ENCODE peak calls at places on chromosome 2, in seven cellular contexts. Q is NCI-H446 treated with DMSO at 0.1 percent for 48 hours; P is H54; D is EL; W is activated naive CD4-positive, alpha-beta T cell; S is stimulated activated CD4-positive, alpha-beta T cell treated with anti-CD3 and anti-CD28 coated beads, Interleukin-12 subunit alpha, Interleukin-12 subunit beta, amount 100 ng/mL, for 4 hours; T is H4. R is an unnamed sample.

GRCh38 chr2:139271879-139272278 is 491.7 kb upstream of the NXPH2 start:
- DNase-seq in W (no peak), Q (no peak), S (no peak), P (no peak), D (no peak), T (no peak), R (no peak)

GRCh38 chr2:238220892-238221521 is 17.5 kb upstream of the ILKAP start:
- DNase-seq in D (peak), S (no peak), P (peak), T (no peak), Q (no peak), W (no peak), R (no peak)

GRCh38 chr2:71938659-71939587 is 208.7 kb downstream of the CYP26B1 start:
- DNase-seq in Q (no peak), W (no peak), T (no peak), P (no peak), D (no peak), S (no peak), R (no peak)

GRCh38 chr2:164839914-164840457 is 1.6 kb downstream of the COBLL1 start:
- DNase-seq in P (no peak), T (no peak), Q (peak), D (peak), S (no peak), W (no peak), R (no peak)

GRCh38 chr2:72149556-72150156 is 2.0 kb upstream of the CYP26B1 start:
- DNase-seq in S (no peak), W (no peak), P (no peak), Q (no peak), D (no peak), T (no peak), R (no peak)

GRCh38 chr2:13091463-13091862 is 374.7 kb downstream of the TRIB2 start:
- DNase-seq in W (no peak), Q (no peak), S (no peak), D (no peak), T (no peak), P (no peak), R (no peak)

GRCh38 chr2:200786826-200787225 is 24.9 kb upstream of the BZW1 start:
- DNase-seq in W (no peak), P (no peak), D (peak), S (no peak), T (peak), Q (no peak), R (peak)

GRCh38 chr2:108612514-108613183 is 78.4 kb downstream of the LIMS1 start:
- DNase-seq in P (no peak), T (no peak), W (no peak), S (peak), D (no peak), Q (no peak), R (no peak)

GRCh38 chr2:28980368-28981015 is 606 bp upstream of the TOGARAM2 start:
- DNase-seq in Q (no peak), P (no peak), S (no peak), W (no peak), D (no peak), T (no peak), R (no peak)

GRCh38 chr2:46297546-46298271 is 502 bp downstream of the EPAS1 start:
- DNase-seq in Q (no peak), S (peak), T (no peak), P (peak), W (peak), D (peak), R (peak)

GRCh38 chr2:111121028-111121872 is 536 bp downstream of the BCL2L11 start:
- DNase-seq in W (no peak), S (peak), T (peak), Q (no peak), D (peak), P (peak), R (peak)

GRCh38 chr2:160376576-160376975 is 117.0 kb downstream of the RBMS1 start:
- DNase-seq in Q (no peak), T (peak), S (no peak), P (no peak), D (peak), W (no peak), R (no peak)

GRCh38 chr2:149020432-149020851 is 18.1 kb upstream of the LYPD6B start:
- DNase-seq in T (no peak), Q (no peak), S (no peak), P (no peak), W (no peak), D (no peak), R (no peak)

GRCh38 chr2:120834206-120834605 is 98.5 kb downstream of the GLI2 start:
- DNase-seq in W (no peak), S (no peak), D (no peak), T (no peak), Q (no peak), P (no peak), R (no peak)

R was measured in SW 1271.